ENCODE peak calls at places on chromosomes 12 and 14, in ten cellular contexts. T, H, G, S, J, R, V, N, I and C are unnamed samples.
A peak's percentile ranks its signal among the peaks of the same experiment; 100 is the strongest.

GRCh38 chr12:66500841-66501240 is 178.0 kb downstream of the GRIP1 start:
- DNase-seq in T (peak; percentile 10), H (no peak), G (no peak), S (no peak), J (no peak), R (no peak), V (no peak), N (no peak), I (no peak), C (no peak)

GRCh38 chr14:76774471-76775158 is 13.3 kb downstream of the VASH1 start:
- DNase-seq in T (no peak), H (no peak), G (no peak), S (no peak), J (no peak), R (no peak), V (no peak), N (no peak), I (no peak), C (no peak)

GRCh38 chr12:124512667-124513296 is 54.6 kb downstream of the NCOR2 start:
- DNase-seq in T (no peak), H (peak; percentile 97), G (peak; percentile 90), S (peak; percentile 79), J (peak; percentile 95), R (no peak), V (peak; percentile 97), N (peak; percentile 98), I (peak; percentile 60), C (peak; percentile 46)

GRCh38 chr12:57093412-57094193 is 4.7 kb downstream of the NAB2 start:
- DNase-seq in T (peak; percentile 92), H (peak; percentile 70), G (peak; percentile 69), S (peak; percentile 62), J (peak; percentile 95), R (peak; percentile 75), V (peak; percentile 88), N (peak; percentile 78), I (peak; percentile 62), C (peak; percentile 72)

GRCh38 chr14:22601456-22601855 is 3.4 kb downstream of the ABHD4 start:
- DNase-seq in T (no peak), H (no peak), G (no peak), S (no peak), J (no peak), R (no peak), V (no peak), N (no peak), I (no peak), C (no peak)

GRCh38 chr12:76883151-76883550 is 4.3 kb upstream of the CSRP2 start:
- DNase-seq in T (no peak), H (no peak), G (peak; percentile 74), S (no peak), J (no peak), R (no peak), V (peak; percentile 66), N (no peak), I (no peak), C (no peak)

GRCh38 chr12:110796952-110797351 is 49.8 kb upstream of the CCDC63 start:
- DNase-seq in T (no peak), H (no peak), G (no peak), S (no peak), J (no peak), R (peak; percentile 60), V (no peak), N (no peak), I (no peak), C (no peak)

GRCh38 chr14:36805116-36805515 is 143.5 kb downstream of the PAX9 start:
- DNase-seq in T (no peak), H (peak; percentile 40), G (no peak), S (no peak), J (no peak), R (no peak), V (no peak), N (no peak), I (no peak), C (no peak)

GRCh38 chr12:108235231-108235959 is 103.7 kb downstream of the CMKLR1 start:
- DNase-seq in T (no peak), H (peak; percentile 24), G (no peak), S (no peak), J (no peak), R (no peak), V (no peak), N (no peak), I (no peak), C (no peak)

GRCh38 chr12:108232565-108232964 is 103.5 kb downstream of the WSCD2 start:
- DNase-seq in T (no peak), H (no peak), G (no peak), S (no peak), J (no peak), R (no peak), V (no peak), N (peak; percentile 19), I (no peak), C (no peak)

GRCh38 chr12:108231909-108232434 is 102.9 kb downstream of the WSCD2 start:
- DNase-seq in T (no peak), H (no peak), G (no peak), S (no peak), J (no peak), R (no peak), V (no peak), N (no peak), I (no peak), C (no peak)

GRCh38 chr12:108236366-108236765 is 102.7 kb downstream of the CMKLR1 start:
- DNase-seq in T (no peak), H (no peak), G (no peak), S (no peak), J (no peak), R (no peak), V (no peak), N (no peak), I (no peak), C (no peak)

GRCh38 chr12:108234155-108234554 is 105.0 kb downstream of the CMKLR1 start:
- DNase-seq in T (peak; percentile 5), H (no peak), G (no peak), S (peak; percentile 5), J (no peak), R (no peak), V (no peak), N (no peak), I (no peak), C (peak; percentile 11)
- TF ChIP-seq CTCF in T (no peak), H (peak; percentile 16), G (no peak), S (peak; percentile 53), J (peak; percentile 20), R (no peak), V (no peak), N (no peak), I (peak; percentile 13), C (no peak)

GRCh38 chr12:113133036-113133435 is 2.5 kb downstream of the RASAL1 start:
- DNase-seq in T (no peak), H (no peak), G (no peak), S (no peak), J (no peak), R (no peak), V (no peak), N (no peak), I (no peak), C (no peak)

GRCh38 chr12:113136990-113137511 is 1.5 kb upstream of the RASAL1 start:
- DNase-seq in T (no peak), H (no peak), G (no peak), S (no peak), J (peak; percentile 74), R (no peak), V (no peak), N (peak; percentile 92), I (no peak), C (no peak)

GRCh38 chr12:113134521-113134951 is 1.0 kb downstream of the RASAL1 start:
- DNase-seq in T (no peak), H (no peak), G (no peak), S (no peak), J (no peak), R (no peak), V (no peak), N (no peak), I (no peak), C (no peak)

GRCh38 chr12:113136128-113136989 is 798 bp upstream of the RASAL1 start:
- DNase-seq in T (peak; percentile 93), H (no peak), G (no peak), S (no peak), J (peak; percentile 54), R (no peak), V (no peak), N (peak; percentile 69), I (no peak), C (no peak)

DNA sequence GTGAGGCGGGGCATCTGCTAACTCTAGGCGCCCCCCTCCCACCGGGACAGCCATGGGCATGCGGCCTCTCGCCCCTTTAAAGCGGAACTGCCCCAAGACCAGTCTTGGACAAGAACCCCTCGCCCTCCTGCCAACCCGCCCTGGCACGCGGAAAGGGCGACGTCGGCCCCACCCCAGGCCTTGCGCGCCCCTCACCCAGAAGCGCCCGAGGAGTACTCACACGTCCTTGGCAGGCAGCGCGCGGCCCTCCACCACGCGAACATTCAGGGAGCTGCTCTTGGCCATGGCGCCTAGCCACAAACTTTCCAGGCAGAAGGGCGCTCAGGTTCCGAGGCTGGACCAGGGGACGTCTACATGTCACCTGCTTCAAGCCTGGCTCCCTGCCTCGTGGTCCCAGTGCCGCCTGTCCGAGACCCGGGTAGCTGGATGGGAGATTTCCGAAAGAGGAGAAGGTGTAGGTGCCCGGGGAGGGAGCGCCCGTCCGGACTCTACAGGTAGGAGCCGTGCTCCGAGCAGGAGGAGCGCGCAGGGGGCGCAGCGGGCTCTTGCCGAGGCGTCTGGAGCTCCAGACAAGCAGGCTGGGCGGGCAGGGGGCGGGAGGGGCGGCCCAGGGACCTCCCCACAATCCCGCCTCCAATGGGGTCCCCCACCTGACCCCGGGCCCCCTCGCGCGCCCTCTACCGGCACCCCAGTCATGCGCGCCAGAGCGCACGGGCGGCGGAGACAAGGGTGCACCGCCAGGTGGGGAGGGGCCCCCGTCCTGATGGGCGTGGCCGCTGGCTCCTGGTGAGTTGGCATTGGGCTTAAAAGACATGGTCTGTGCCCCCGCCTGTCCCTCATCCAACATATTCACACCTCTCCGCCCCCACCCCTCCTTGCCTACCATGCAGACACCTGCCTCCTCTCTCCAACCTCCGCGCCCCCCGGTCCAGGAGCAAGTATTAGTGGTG is at the start of gene RASAL1:
- DNase-seq in T (peak; percentile 95), H (peak; percentile 84), G (no peak), S (no peak), J (peak; percentile 93), R (peak; percentile 87), V (no peak), N (peak; percentile 100), I (no peak), C (peak; percentile 54)
- TF ChIP-seq CTCF in T (peak; percentile 88), H (peak; percentile 75), G (peak; percentile 59), S (peak; percentile 2), J (peak; percentile 41), R (peak; percentile 59), V (no peak), N (peak; percentile 97), I (peak; percentile 60), C (peak; percentile 59)

DNA sequence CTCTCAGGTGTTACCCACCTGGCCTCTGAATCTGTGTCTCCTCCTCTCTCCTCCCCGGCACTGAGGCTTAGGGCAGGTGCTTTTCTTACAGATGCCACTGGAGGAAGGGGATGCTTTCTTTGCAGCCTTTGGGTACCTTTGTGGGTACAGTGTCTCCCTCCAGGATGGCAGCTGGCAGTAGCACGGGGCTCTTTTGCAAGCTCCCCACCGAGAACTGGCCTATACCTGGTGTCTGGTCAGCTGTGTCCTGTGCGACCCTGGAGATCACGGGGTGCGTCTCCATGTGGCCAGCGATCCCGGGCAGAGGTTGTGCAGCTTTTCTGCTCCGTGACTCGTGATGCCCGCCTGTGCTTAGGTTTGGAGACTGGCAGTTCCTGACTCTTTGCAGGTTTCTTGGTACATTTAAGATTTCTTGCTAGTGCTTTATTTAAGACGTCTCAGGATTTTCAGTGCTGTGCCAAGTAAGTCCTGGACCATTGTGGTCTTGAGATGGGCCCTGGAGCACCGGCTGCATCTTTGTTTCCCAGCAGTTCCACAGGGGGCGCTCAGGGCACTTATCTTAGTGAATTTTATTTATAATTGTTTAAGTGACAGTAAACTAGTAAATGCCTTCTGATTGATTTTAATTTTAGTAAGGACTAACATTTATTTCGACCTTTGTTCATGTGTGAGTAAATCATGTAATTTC is 68.9 kb downstream of the DDX51 start:
- DNase-seq in T (no peak), H (peak; percentile 17), G (no peak), S (no peak), J (no peak), R (no peak), V (no peak), N (no peak), I (no peak), C (no peak)
- TF ChIP-seq CTCF in T (no peak), H (peak; percentile 54), G (peak; percentile 70), S (no peak), J (no peak), R (no peak), V (peak; percentile 10), N (peak; percentile 27), I (peak; percentile 44), C (peak; percentile 10)

GRCh38 chr14:105622329-105622955 is 96.1 kb downstream of the TMEM121 start:
- DNase-seq in T (no peak), H (no peak), G (no peak), S (no peak), J (no peak), R (no peak), V (no peak), N (no peak), I (no peak), C (no peak)
- TF ChIP-seq CTCF in T (no peak), H (no peak), G (no peak), S (no peak), J (no peak), R (no peak), V (no peak), N (no peak), I (no peak), C (no peak)